ENCODE peak calls at places on chromosome 6, in nine cellular contexts. C, V, O, E, S, Q, K, D and U are unnamed samples.

GRCh38 chr6:168193816-168194701 is 115.0 kb upstream of the FRMD1 start:
- DNase-seq in S (no peak), Q (no peak), O (peak), C (peak), V (no peak), D (peak), K (peak), E (peak), U (no peak)

GRCh38 chr6:39073471-39074355 is 25.1 kb downstream of the GLP1R start:
- DNase-seq in O (no peak), Q (no peak), S (no peak), C (no peak), E (peak), V (no peak), D (no peak), K (peak), U (no peak)

GRCh38 chr6:96301023-96301422 is 220.6 kb upstream of the UFL1 start:
- DNase-seq in E (no peak), V (no peak), O (no peak), Q (no peak), C (no peak), S (no peak), K (no peak), D (no peak), U (no peak)

GRCh38 chr6:27031302-27031701 is 216.2 kb upstream of the PRSS16 start:
- DNase-seq in E (no peak), O (no peak), V (no peak), C (no peak), Q (no peak), S (peak), D (no peak), K (no peak), U (no peak)

GRCh38 chr6:72966628-72967280 is 258.5 kb downstream of the KHDC1L start:
- DNase-seq in Q (peak), E (no peak), D (no peak), S (peak), V (no peak), C (no peak), K (no peak), O (no peak), U (no peak)

GRCh38 chr6:130216630-130217029 is 6.1 kb downstream of the SAMD3 start:
- DNase-seq in D (no peak), S (no peak), V (no peak), K (no peak), C (no peak), E (no peak), Q (no peak), O (no peak), U (no peak)

GRCh38 chr6:150403458-150404245 is 34.8 kb downstream of the IYD start:
- DNase-seq in O (no peak), S (peak), E (no peak), D (no peak), Q (peak), V (no peak), C (peak), K (no peak), U (no peak)

GRCh38 chr6:134245041-134245440 is 72.9 kb downstream of the SGK1 start:
- DNase-seq in V (no peak), D (no peak), S (peak), O (no peak), E (no peak), K (peak), Q (peak), C (no peak), U (no peak)

GRCh38 chr6:40817369-40817768 is 221.7 kb downstream of the UNC5CL start:
- DNase-seq in C (no peak), D (no peak), O (no peak), Q (no peak), S (no peak), E (peak), V (no peak), K (no peak), U (no peak)

GRCh38 chr6:34572021-34572420 is 15.9 kb upstream of the SPDEF start:
- DNase-seq in Q (no peak), D (no peak), O (no peak), E (no peak), S (no peak), C (no peak), V (no peak), K (no peak), U (no peak)

GRCh38 chr6:112522600-112522999 is 175.5 kb downstream of the RFPL4B start:
- DNase-seq in S (peak), D (no peak), E (no peak), Q (peak), C (no peak), O (no peak), K (no peak), V (no peak), U (no peak)

GRCh38 chr6:73309784-73310502 is 44.1 kb downstream of the DPPA5 start:
- DNase-seq in D (peak), K (peak), C (peak), V (peak), E (peak), Q (peak), O (peak), S (peak), U (peak)

GRCh38 chr6:43271944-43272343 is 26.1 kb upstream of the SLC22A7 start:
- DNase-seq in K (no peak), E (no peak), Q (no peak), V (no peak), D (no peak), O (no peak), C (no peak), S (no peak), U (no peak)

GRCh38 chr6:106739387-106739786 is 110.0 kb downstream of the QRSL1 start:
- DNase-seq in D (no peak), K (peak), Q (peak), V (no peak), S (no peak), E (no peak), O (no peak), C (peak), U (peak)

GRCh38 chr6:50128420-50129005 is 78.8 kb upstream of the DEFB112 start:
- DNase-seq in O (no peak), K (no peak), D (no peak), E (no peak), V (no peak), S (peak), Q (peak), C (no peak), U (no peak)

GRCh38 chr6:40386200-40386599 is 201.0 kb downstream of the LRFN2 start:
- DNase-seq in D (no peak), C (no peak), K (no peak), V (no peak), S (no peak), Q (no peak), E (peak), O (no peak), U (no peak)

GRCh38 chr6:118768904-118769325 is 117.5 kb upstream of the CEP85L start:
- DNase-seq in D (no peak), C (no peak), E (no peak), V (no peak), Q (no peak), O (no peak), S (no peak), K (no peak), U (no peak)

GRCh38 chr6:138370631-138371451 is 6.9 kb upstream of the SMIM28 start:
- DNase-seq in C (no peak), D (no peak), V (no peak), O (no peak), E (no peak), K (no peak), Q (no peak), S (no peak), U (no peak)

GRCh38 chr6:80142586-80142985 is 36.1 kb downstream of the BCKDHB start:
- DNase-seq in E (no peak), O (no peak), D (no peak), K (no peak), C (no peak), S (peak), V (no peak), Q (no peak), U (no peak)

GRCh38 chr6:148479498-148479897 is 136.9 kb downstream of the SASH1 start:
- DNase-seq in Q (no peak), S (no peak), K (no peak), O (no peak), E (no peak), V (no peak), D (no peak), C (no peak), U (peak)

GRCh38 chr6:4931530-4932505 is 72.0 kb downstream of the RPP40 start:
- DNase-seq in Q (peak), D (no peak), S (no peak), V (no peak), E (peak), O (no peak), K (no peak), C (no peak), U (no peak)

GRCh38 chr6:7147051-7147671 is 39.4 kb downstream of the RREB1 start:
- DNase-seq in Q (peak), O (no peak), S (no peak), E (peak), D (no peak), C (no peak), K (no peak), V (no peak), U (no peak)

GRCh38 chr6:156242206-156242605 is 535.0 kb upstream of the ARID1B start:
- DNase-seq in K (no peak), O (no peak), C (no peak), V (no peak), S (no peak), Q (no peak), D (no peak), E (no peak), U (no peak)

GRCh38 chr6:87540541-87540940 is 49.2 kb downstream of the RARS2 start:
- DNase-seq in S (no peak), V (no peak), D (no peak), Q (no peak), K (no peak), E (no peak), O (no peak), C (no peak), U (peak)

GRCh38 chr6:3977875-3978711 is 100.8 kb downstream of the FAM217A start:
- DNase-seq in K (no peak), O (peak), D (peak), Q (peak), S (peak), E (peak), V (no peak), C (peak), U (peak)

GRCh38 chr6:146866731-146867414 is 268.1 kb downstream of the ADGB start:
- DNase-seq in K (no peak), D (no peak), S (no peak), C (no peak), O (no peak), Q (no peak), E (no peak), V (no peak), U (no peak)

GRCh38 chr6:137869781-137870180 is 2.7 kb downstream of the TNFAIP3 start:
- DNase-seq in D (no peak), C (no peak), O (no peak), K (no peak), S (no peak), E (no peak), V (no peak), Q (no peak), U (no peak)

GRCh38 chr6:35776364-35777215 is at the start of gene CLPSL2:
- DNase-seq in S (no peak), D (no peak), O (no peak), Q (peak), E (peak), C (no peak), V (peak), K (no peak), U (no peak)

GRCh38 chr6:30897882-30898281 is 10.1 kb upstream of the GTF2H4 start:
- DNase-seq in D (no peak), S (no peak), O (no peak), E (no peak), C (no peak), K (no peak), V (no peak), Q (no peak), U (no peak)

GRCh38 chr6:151428336-151428735 is 23.6 kb downstream of the RMND1 start:
- DNase-seq in E (no peak), Q (no peak), D (no peak), S (no peak), K (no peak), C (no peak), O (no peak), V (no peak), U (no peak)

GRCh38 chr6:8499540-8499939 is 64.2 kb upstream of the SLC35B3 start:
- DNase-seq in Q (peak), C (no peak), K (no peak), V (no peak), S (no peak), O (no peak), D (peak), E (no peak), U (no peak)

GRCh38 chr6:82624251-82624650 is 260.6 kb downstream of the TPBG start:
- DNase-seq in O (no peak), Q (no peak), E (peak), V (no peak), D (no peak), C (no peak), S (no peak), K (no peak), U (no peak)

GRCh38 chr6:152863618-152864326 is 113.2 kb downstream of the VIP start:
- DNase-seq in K (peak), E (peak), D (peak), Q (peak), O (peak), C (peak), S (peak), V (no peak), U (peak)

GRCh38 chr6:105474234-105474633 is 71.4 kb upstream of the PREP start:
- DNase-seq in C (no peak), S (no peak), D (no peak), V (no peak), K (no peak), E (no peak), O (no peak), Q (peak), U (no peak)

DNA sequence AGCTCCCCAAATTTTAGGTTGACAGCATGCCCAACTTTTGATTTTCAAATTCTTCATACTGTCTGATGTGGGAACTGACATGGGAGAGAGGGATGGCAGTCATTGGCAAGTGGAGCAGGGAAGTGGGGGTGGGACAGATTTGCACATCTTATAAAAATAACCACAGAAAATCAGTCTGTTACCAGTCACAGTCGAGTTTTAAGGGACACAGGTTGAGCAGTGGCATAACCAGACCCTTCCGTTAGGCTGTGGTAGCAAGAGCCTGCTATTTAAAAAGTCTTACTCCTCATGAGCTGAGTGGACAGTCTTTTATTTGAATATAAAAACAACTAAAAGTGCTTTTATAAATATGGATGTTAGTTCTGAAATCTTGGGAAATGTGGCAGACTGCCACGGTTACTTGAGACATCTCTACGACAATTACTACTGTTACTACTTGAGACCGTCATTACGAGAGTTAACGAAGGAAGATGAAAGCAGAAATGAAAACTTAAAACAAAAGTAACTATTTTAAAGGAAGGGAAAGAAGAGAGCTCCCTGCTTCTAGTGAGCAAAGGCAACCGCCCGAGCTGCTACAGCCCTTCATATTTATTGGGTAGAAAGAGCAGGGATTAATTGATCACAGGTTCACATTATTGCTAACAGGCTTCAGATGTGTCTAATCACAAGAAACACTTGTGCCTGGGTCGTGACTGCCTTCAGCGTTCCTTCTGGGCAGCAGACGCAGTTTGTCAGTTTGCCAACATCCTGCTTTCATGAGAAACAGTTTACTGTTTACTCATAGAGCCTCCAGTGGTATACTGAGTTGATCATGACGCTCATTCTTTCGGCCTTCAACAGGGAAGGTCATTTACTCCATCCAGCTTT is 71.3 kb downstream of the EFHC1 start:
- DNase-seq in O (no peak), E (no peak), V (no peak), D (no peak), Q (peak), K (no peak), S (peak), C (no peak), U (no peak)
- H3K27ac ChIP-seq in O (no peak), E (no peak), V (peak), D (no peak), Q (peak), K (peak), S (no peak), C (no peak), U (no peak)

DNA sequence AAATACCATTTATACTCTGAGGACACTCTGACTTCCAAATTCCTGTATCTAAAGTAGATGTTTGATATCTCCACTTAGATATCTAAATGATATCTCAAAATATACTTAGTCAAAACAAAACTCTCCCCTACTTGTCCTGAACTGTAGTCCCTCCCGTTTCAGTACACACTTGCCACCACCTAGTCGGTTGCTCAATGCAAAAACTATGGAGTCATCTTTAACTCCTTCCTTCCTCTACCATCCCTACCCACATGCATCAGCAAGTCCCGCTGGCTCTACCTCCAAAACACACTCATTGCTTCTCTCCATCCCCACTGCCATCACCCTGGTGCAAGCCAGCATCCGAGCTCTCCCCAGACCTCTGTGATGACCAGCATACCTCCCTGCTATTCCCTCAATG is 13.2 kb downstream of the STX7 start:
- DNase-seq in C (no peak), D (no peak), S (no peak), O (no peak), K (no peak), V (no peak), Q (no peak), E (no peak), U (no peak)
- H3K4me3 ChIP-seq in C (no peak), D (no peak), S (no peak), O (no peak), K (no peak), V (no peak), Q (no peak), E (no peak), U (no peak)

DNA sequence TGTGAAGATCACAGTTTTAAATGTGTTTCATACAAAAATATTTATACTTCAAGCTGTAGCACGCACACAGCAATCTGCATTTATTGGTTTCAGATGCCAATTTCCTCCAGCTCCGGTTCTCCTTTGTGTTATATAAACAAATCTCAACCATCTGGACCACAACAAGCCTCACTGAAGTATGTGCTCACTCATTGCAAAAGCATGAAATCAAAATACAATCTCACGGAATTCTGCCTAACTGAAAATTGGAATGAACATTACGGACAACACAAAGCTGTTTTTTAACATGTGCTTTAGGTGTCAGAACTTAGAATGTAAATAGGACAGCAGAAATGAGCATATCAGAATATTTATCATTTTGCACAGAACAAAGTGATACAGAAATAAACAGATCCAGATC is 38.0 kb downstream of the RCAN2 start:
- DNase-seq in Q (peak), O (no peak), S (peak), D (no peak), C (no peak), V (no peak), E (no peak), K (no peak), U (no peak)
- H3K27ac ChIP-seq in Q (peak), O (no peak), S (no peak), D (no peak), C (peak), V (no peak), E (no peak), K (no peak), U (peak)

DNA sequence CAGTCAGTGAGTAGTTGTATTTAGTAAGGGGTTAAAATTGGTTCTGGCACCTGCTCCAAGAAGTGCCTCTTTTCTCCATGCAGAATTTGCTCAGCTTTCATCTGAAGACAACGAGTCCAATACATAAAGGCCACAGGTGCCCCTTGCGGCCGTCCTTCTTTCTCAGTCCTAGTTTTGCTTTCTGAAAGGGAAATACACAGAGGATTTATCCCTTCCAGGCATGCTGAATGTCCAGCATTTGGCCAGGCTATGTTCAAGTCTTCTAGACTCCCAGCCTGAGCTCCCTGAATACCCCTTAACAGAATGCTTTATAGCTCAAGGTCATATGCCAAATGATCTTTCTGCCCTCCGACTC is 252.9 kb downstream of the TBC1D7 start:
- DNase-seq in O (no peak), S (no peak), E (no peak), K (no peak), C (no peak), D (no peak), Q (no peak), V (no peak), U (no peak)
- H3K4me3 ChIP-seq in O (no peak), S (no peak), E (no peak), K (no peak), C (no peak), D (no peak), Q (no peak), V (no peak), U (no peak)

GRCh38 chr6:166952567-166953464 is 3.5 kb downstream of the RNASET2 start:
- DNase-seq in S (no peak), D (no peak), E (peak), K (no peak), C (no peak), V (no peak), O (no peak), Q (no peak), U (no peak)
- H3K27ac ChIP-seq in S (no peak), D (no peak), E (no peak), K (no peak), C (no peak), V (peak), O (no peak), Q (no peak), U (no peak)

GRCh38 chr6:143301204-143301603 is 149.3 kb downstream of the ADAT2 start:
- DNase-seq in S (no peak), D (no peak), E (no peak), Q (no peak), C (no peak), V (no peak), K (no peak), O (no peak), U (no peak)

GRCh38 chr6:143295904-143296303 is 154.6 kb downstream of the ADAT2 start:
- DNase-seq in V (no peak), K (no peak), Q (no peak), E (no peak), D (no peak), C (no peak), O (no peak), S (no peak), U (no peak)

GRCh38 chr6:143294265-143294664 is 156.2 kb downstream of the ADAT2 start:
- DNase-seq in D (no peak), K (no peak), C (no peak), Q (no peak), S (no peak), E (no peak), O (no peak), V (no peak), U (no peak)

GRCh38 chr6:143293526-143293925 is 157.0 kb downstream of the ADAT2 start:
- DNase-seq in E (no peak), C (no peak), Q (no peak), O (no peak), V (no peak), K (no peak), S (no peak), D (no peak), U (no peak)

GRCh38 chr6:143299253-143300166 is 151.0 kb downstream of the ADAT2 start:
- DNase-seq in K (no peak), D (no peak), V (no peak), Q (no peak), E (no peak), C (no peak), S (no peak), O (no peak), U (no peak)
- H3K4me3 ChIP-seq in K (no peak), D (no peak), V (no peak), Q (no peak), E (no peak), C (no peak), S (no peak), O (no peak), U (no peak)

DNA sequence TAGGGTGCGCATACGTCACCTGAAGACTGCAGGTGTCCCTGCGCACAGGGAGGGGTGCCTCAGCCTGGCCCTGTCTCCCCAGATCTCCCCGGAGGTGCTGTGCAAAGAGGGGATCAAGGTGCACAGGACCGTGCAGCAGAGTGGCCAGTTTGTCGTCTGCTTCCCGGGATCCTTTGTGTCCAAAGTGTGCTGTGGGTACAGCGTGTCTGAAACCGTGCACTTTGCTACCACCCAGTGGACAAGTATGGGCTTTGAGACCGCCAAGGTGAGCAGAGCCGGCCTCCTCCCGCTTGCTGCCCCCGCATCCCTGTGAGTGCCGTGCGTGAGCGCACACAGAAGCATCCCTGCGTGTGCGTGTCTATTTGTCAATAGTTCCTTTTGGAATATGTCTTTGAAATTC is 150.7 kb downstream of the DTNBP1 start:
- DNase-seq in O (no peak), E (no peak), Q (peak), S (no peak), V (no peak), D (no peak), C (no peak), K (no peak), U (no peak)
- H3K27ac ChIP-seq in O (no peak), E (no peak), Q (no peak), S (no peak), V (no peak), D (no peak), C (no peak), K (no peak), U (peak)